ENCODE peak calls at places on chromosomes 2 and 18, in eight cellular contexts. E is activated CD8-positive, alpha-beta T cell treated with anti-CD3 and anti-CD28 coated beads for 36 hours; Z is mammary epithelial cell; V is HL-60; T is CD8-positive, alpha-beta T cell; P is neural crest cell; X is cardiac fibroblast; F is fibroblast of pulmonary artery. J is an unnamed sample.

GRCh38 chr2:213923543-213923942 is 487.3 kb upstream of the VWC2L start:
- DNase-seq in X (no peak), F (no peak), P (no peak), E (no peak), T (no peak), V (no peak), Z (no peak), J (no peak)

GRCh38 chr2:235414422-235414821 is 79.4 kb upstream of the AGAP1 start:
- DNase-seq in Z (no peak), T (no peak), V (no peak), X (no peak), E (no peak), P (no peak), F (no peak), J (no peak)

GRCh38 chr18:44946529-44947113 is 265.9 kb downstream of the SETBP1 start:
- DNase-seq in F (no peak), P (no peak), X (no peak), V (no peak), Z (no peak), T (no peak), E (no peak), J (no peak)

GRCh38 chr2:71704688-71705087 is 251.3 kb downstream of the DYSF start:
- DNase-seq in T (no peak), F (no peak), V (no peak), X (no peak), P (no peak), E (no peak), Z (no peak), J (no peak)

GRCh38 chr2:235766206-235766794 is 272.5 kb downstream of the AGAP1 start:
- DNase-seq in F (peak; percentile 89), E (peak; percentile 59), T (no peak), Z (peak; percentile 60), X (peak; percentile 89), V (peak; percentile 38), P (peak; percentile 77), J (peak; percentile 67)

GRCh38 chr2:161307676-161308075 is 549 bp upstream of the PSMD14 start:
- DNase-seq in E (no peak), F (no peak), V (no peak), X (no peak), P (no peak), T (no peak), Z (peak; percentile 3), J (peak; percentile 8)

GRCh38 chr2:121698318-121698930 is 38.3 kb downstream of the NIFK start:
- DNase-seq in T (no peak), P (no peak), Z (no peak), F (no peak), E (no peak), V (peak; percentile 52), X (no peak), J (no peak)

GRCh38 chr18:76232813-76233212 is 262.2 kb downstream of the ZNF516 start:
- DNase-seq in E (no peak), T (no peak), F (no peak), V (no peak), X (no peak), Z (peak; percentile 35), P (no peak), J (no peak)

GRCh38 chr2:18546586-18546985 is 13.9 kb downstream of the RDH14 start:
- DNase-seq in P (no peak), T (no peak), E (peak; percentile 4), F (no peak), X (no peak), Z (no peak), V (no peak), J (no peak)

GRCh38 chr18:616380-616995 is 19.7 kb downstream of the CLUL1 start:
- DNase-seq in F (peak; percentile 77), V (peak; percentile 37), E (no peak), P (no peak), Z (peak; percentile 20), T (no peak), X (peak; percentile 73), J (peak; percentile 42)

GRCh38 chr2:29923110-29923721 is 1.8 kb upstream of the ALK start:
- DNase-seq in E (peak; percentile 78), T (peak; percentile 22), Z (peak; percentile 39), X (peak; percentile 75), P (peak; percentile 61), F (peak; percentile 69), V (peak; percentile 46), J (peak; percentile 62)

GRCh38 chr2:156892449-156893335 is 364.8 kb upstream of the GALNT5 start:
- DNase-seq in Z (peak; percentile 86), T (no peak), X (peak; percentile 72), E (no peak), P (peak; percentile 9), V (peak; percentile 9), F (peak; percentile 79), J (peak; percentile 44)

GRCh38 chr18:3605562-3606443 is 155.8 kb downstream of the TGIF1 start:
- DNase-seq in T (no peak), Z (peak; percentile 46), V (no peak), E (no peak), X (peak; percentile 71), F (peak; percentile 64), P (no peak), J (peak; percentile 63)

GRCh38 chr2:37635359-37636208 is 35.9 kb downstream of the CDC42EP3 start:
- DNase-seq in V (peak; percentile 95), Z (peak; percentile 98), F (peak; percentile 84), X (peak; percentile 97), E (peak; percentile 87), T (peak; percentile 85), P (no peak), J (peak; percentile 73)

GRCh38 chr18:25351773-25352628 is at the start of gene ZNF521:
- DNase-seq in Z (peak; percentile 66), T (peak; percentile 38), P (peak; percentile 79), X (peak; percentile 79), F (peak; percentile 84), V (peak; percentile 19), E (peak; percentile 55), J (peak; percentile 89)
- TF ChIP-seq CTCF in Z (peak; percentile 26), T (no peak), P (peak; percentile 48), X (peak; percentile 38), F (peak; percentile 38), V (no peak), E (no peak), J (peak; percentile 38)

GRCh38 chr2:166060191-166060590 is 67.6 kb downstream of the SCN1A start:
- DNase-seq in F (peak; percentile 52), V (no peak), T (no peak), X (peak; percentile 82), Z (peak; percentile 9), P (no peak), E (no peak), J (no peak)

DNA sequence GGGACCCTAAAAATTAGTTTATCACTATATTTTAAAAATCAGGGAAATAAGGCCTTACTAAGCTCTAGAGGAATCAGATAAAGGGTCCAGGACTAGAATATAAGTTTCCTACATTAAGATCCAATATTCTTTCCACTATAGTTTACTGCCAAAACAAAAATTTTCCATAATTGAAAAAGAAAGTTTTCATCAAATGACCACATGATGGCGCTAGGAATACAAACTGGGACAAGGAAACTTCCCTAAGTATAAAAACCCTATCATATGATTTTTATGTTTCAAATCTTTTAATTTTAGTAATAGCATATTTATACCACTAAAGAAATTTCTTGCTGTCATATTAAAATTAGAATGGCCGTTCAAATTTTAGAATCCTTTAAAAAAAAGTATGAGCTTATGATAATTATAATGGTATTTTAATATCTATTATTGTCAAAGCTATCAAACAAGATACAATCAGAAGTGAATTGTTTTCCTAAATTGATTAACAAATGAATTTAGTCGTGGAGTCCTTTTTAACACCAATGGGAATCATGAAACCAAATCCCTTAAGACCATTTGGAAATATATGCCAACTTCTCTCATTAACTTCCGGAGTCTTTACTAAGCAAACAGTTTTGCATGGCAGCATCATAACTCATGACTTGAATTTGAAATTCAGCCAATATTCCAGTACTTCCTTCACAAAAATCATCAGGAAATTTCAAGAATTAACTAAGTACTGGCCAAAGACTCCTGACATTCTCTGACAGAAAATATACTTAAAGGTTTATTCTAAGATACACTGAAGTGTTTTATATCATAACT is 70.3 kb downstream of the SCN1A start:
- DNase-seq in P (no peak), T (no peak), F (peak; percentile 78), X (peak; percentile 75), Z (no peak), E (no peak), V (no peak), J (peak; percentile 59)
- TF ChIP-seq CTCF in P (peak; percentile 79), T (no peak), F (peak; percentile 59), X (peak; percentile 54), Z (peak; percentile 55), E (peak; percentile 46), V (no peak), J (peak; percentile 23)

DNA sequence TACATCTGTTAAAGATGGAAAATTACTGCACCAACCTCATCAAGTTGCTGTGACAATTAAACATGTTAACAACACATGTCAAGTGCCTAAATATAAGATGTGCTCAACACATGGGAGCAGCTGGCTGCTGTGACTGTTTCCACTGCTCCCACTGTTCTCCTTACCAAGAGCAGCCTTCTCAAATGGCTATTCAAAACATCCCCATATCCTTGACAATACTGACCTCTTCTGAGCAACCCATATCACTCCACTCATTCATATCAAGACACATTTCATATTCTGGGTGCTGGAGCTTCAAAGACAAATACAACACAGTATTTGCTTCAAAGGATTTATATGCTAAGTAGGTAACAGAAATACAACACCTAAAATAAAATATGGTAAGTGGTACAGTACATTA is 60.3 kb downstream of the PIAS2 start:
- DNase-seq in T (no peak), P (no peak), V (no peak), F (peak; percentile 8), E (no peak), Z (no peak), X (no peak), J (peak; percentile 12)
- TF ChIP-seq CTCF in T (no peak), P (no peak), V (no peak), F (no peak), E (no peak), Z (no peak), X (no peak), J (no peak)

GRCh38 chr18:25674183-25674582 is 322.2 kb upstream of the ZNF521 start:
- DNase-seq in Z (no peak), E (no peak), X (no peak), F (no peak), V (no peak), P (no peak), T (no peak), J (no peak)

GRCh38 chr18:25672490-25672889 is 320.5 kb upstream of the ZNF521 start:
- DNase-seq in Z (no peak), T (no peak), X (no peak), P (no peak), V (no peak), E (no peak), F (no peak), J (no peak)

GRCh38 chr18:25675123-25675850 is 323.3 kb upstream of the ZNF521 start:
- DNase-seq in F (no peak), V (no peak), P (no peak), X (no peak), E (no peak), T (no peak), Z (no peak), J (no peak)

GRCh38 chr18:25669741-25670140 is 317.8 kb upstream of the ZNF521 start:
- DNase-seq in F (no peak), Z (no peak), E (no peak), P (no peak), X (peak; percentile 12), T (no peak), V (no peak), J (no peak)
- TF ChIP-seq CTCF in F (no peak), Z (peak; percentile 13), E (no peak), P (no peak), X (no peak), T (no peak), V (no peak), J (no peak)

J was measured in fibroblast of lung.